ENCODE peak calls at places on chromosomes 4 and X, in four cellular contexts. F, J, L and H are unnamed samples.

GRCh38 chr4:4330794-4331193 is 40.7 kb downstream of the ZBTB49 start:
- DNase-seq in F (no peak), J (no peak), L (no peak), H (no peak)

GRCh38 chr4:88211473-88212252 is 53.2 kb upstream of the ABCG2 start:
- DNase-seq in F (peak; percentile 20), J (peak; percentile 41), L (peak; percentile 45), H (peak; percentile 85)

GRCh38 chrX:70439016-70439415 is 5.6 kb upstream of the DLG3 start:
- DNase-seq in F (no peak), J (no peak), L (no peak), H (no peak)

GRCh38 chr4:72896515-72896914 is 173.0 kb downstream of the COX18 start:
- DNase-seq in F (no peak), J (no peak), L (no peak), H (no peak)

GRCh38 chrX:82230013-82230412 is 1028.1 kb downstream of the SH3BGRL start:
- DNase-seq in F (no peak), J (no peak), L (no peak), H (no peak)

GRCh38 chrX:129522184-129523059 is 868 bp downstream of the SMARCA1 start:
- DNase-seq in F (peak; percentile 31), J (peak; percentile 47), L (peak; percentile 78), H (no peak)

GRCh38 chrX:21757960-21758359 is at the start of gene SMPX:
- DNase-seq in F (no peak), J (no peak), L (no peak), H (no peak)

GRCh38 chrX:19751068-19751467 is 136.3 kb downstream of the SH3KBP1 start:
- DNase-seq in F (no peak), J (no peak), L (no peak), H (no peak)

GRCh38 chr4:128757712-128758111 is 51.8 kb upstream of the JADE1 start:
- DNase-seq in F (no peak), J (no peak), L (no peak), H (no peak)

GRCh38 chr4:30610361-30610760 is 109.8 kb upstream of the PCDH7 start:
- DNase-seq in F (no peak), J (no peak), L (no peak), H (no peak)

GRCh38 chrX:101986571-101986970 is 54.7 kb upstream of the ZMAT1 start:
- DNase-seq in F (no peak), J (no peak), L (no peak), H (no peak)

GRCh38 chr4:25860586-25861421 is 2.0 kb downstream of the SEL1L3 start:
- DNase-seq in F (peak; percentile 65), J (peak; percentile 40), L (no peak), H (no peak)

GRCh38 chr4:62881901-62882300 is 1527.3 kb downstream of the TECRL start:
- DNase-seq in F (no peak), J (no peak), L (no peak), H (no peak)

DNA sequence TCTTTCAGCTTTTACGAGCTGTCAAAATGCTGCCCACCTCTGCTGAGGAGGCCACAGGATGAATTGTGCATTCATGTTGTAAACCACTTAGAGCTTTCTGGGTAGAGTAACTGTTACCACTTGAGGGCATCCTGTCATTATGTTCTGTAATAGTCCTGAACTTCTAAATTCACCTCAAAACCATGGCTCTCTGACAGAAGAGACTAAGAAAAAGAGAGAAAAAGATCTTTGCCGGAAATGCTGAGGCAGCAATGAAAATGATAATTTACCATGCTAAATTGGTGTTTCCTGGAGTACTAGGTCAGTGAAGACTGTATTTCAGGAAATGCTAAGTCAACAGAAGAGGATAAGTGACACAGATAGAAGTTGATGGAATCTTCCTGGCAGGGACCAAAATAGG is 942.3 kb upstream of the SLIT2 start:
- DNase-seq in F (no peak), J (no peak), L (no peak), H (no peak)
- TF ChIP-seq CTCF in F (no peak), J (no peak), L (peak; percentile 54), H (peak; percentile 35)

DNA sequence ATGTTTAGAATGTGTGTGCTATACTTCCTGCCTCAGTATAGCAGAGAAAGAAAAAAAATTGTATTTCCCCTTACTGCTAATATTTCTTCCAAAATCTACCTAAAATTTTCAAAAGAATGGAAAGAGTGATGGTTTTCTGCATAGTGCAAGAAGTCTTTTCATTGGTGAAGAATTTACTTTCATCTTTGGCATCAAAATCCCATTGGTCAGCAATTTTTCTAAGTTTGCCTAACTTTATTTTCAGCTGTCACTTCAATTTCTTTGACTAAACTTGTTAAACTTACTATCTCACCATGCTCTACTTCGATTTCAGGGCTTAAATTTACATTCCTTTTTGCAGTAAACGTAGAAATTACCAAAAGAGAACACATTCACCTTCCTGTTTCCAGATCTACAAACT is 44.5 kb upstream of the MAGEB2 start:
- DNase-seq in F (no peak), J (no peak), L (no peak), H (no peak)
- TF ChIP-seq EP300 in F (no peak), J (no peak), L (no peak), H (no peak)

DNA sequence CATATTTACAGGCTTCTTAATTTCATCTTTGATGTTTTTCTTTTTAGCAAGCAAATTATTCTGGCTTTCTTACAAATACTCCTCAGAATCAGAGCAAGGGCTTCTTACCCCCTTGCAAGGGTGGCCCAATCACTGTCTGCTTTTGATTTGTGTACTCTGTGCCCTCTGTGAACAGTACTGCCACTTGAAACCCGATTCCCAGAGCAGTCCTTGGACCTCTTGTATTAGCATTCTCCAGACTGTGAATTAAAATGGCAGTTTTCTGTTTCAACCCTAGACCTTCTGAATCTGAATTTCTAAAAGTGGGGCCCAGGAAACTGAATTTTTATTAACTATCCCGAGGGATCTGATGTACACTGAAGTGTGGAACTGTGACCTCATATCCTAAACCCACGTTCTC is 14.8 kb upstream of the FAM9C start:
- DNase-seq in F (no peak), J (no peak), L (no peak), H (no peak)
- TF ChIP-seq POLR2AphosphoS5 in F (no peak), J (no peak), L (no peak), H (no peak)

DNA sequence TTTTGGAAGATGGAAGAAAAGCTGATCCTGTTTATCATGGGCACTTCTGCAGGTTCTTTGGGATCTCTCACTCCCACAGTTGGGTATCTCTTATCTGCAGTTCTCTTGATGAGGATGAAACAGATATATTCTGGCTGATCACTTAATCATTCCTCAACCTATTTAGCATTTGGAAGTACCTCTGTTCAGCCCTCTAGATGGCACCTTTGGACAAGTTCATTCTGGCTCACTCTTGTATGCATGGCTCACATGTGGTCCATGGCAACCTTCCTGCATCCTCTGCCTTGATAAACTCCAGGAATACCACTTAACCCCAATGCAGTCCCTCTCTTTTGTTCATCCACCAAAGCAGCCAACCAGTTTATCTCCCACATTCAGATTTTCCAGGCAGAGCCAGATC is 74.2 kb downstream of the SMARCA5 start:
- DNase-seq in F (no peak), J (no peak), L (no peak), H (no peak)
- TF ChIP-seq CTCF in F (no peak), J (peak; percentile 26), L (peak; percentile 39), H (no peak)